ENCODE peak calls at places on chromosomes 1 and 21, in four cellular contexts. C is RWPE2, G is kidney epithelial cell, R is left ventricle myocardium inferior. B is an unnamed sample.

GRCh38 chr1:82343381-82343780 is 542.6 kb downstream of the ADGRL2 start:
- DNase-seq in C (no peak), G (no peak), R (no peak), B (no peak)

GRCh38 chr1:28036431-28036830 is 52.0 kb downstream of the EYA3 start:
- DNase-seq in C (no peak), G (no peak), R (no peak), B (no peak)

GRCh38 chr1:232667781-232668101 is 37.8 kb upstream of the SIPA1L2 start:
- DNase-seq in C (no peak), G (no peak), R (no peak), B (no peak)

GRCh38 chr1:174726167-174726879 is 273.4 kb upstream of the CACYBP start:
- DNase-seq in C (no peak), G (peak), R (no peak), B (no peak)

GRCh38 chr1:203592156-203592555 is 34.5 kb upstream of the ATP2B4 start:
- DNase-seq in C (no peak), G (no peak), R (peak), B (no peak)

GRCh38 chr1:81237531-81238528 is 562.9 kb upstream of the ADGRL2 start:
- DNase-seq in C (no peak), G (no peak), R (no peak), B (no peak)

GRCh38 chr1:206933333-206933945 is 11.7 kb upstream of the FCMR start:
- DNase-seq in C (no peak), G (no peak), R (no peak), B (no peak)

GRCh38 chr1:36425791-36426190 is 24.5 kb downstream of the OSCP1 start:
- DNase-seq in C (no peak), G (no peak), R (no peak), B (no peak)

GRCh38 chr1:211734359-211734758 is 58.9 kb upstream of the NEK2 start:
- DNase-seq in C (no peak), G (no peak), R (no peak), B (no peak)

GRCh38 chr1:54421101-54421504 is 14.9 kb upstream of the SSBP3 start:
- DNase-seq in C (no peak), G (peak), R (no peak), B (no peak)

GRCh38 chr21:39221997-39222486 is 38.8 kb upstream of the PSMG1 start:
- DNase-seq in C (no peak), G (no peak), R (no peak), B (no peak)

GRCh38 chr1:11790880-11791715 is 14.7 kb downstream of the MTHFR start:
- DNase-seq in C (no peak), G (no peak), R (peak), B (peak)

GRCh38 chr1:183583466-183583865 is 6.8 kb downstream of the NCF2 start:
- DNase-seq in C (no peak), G (no peak), R (no peak), B (no peak)

GRCh38 chr1:2339206-2340085 is 51.9 kb downstream of the MORN1 start:
- DNase-seq in C (no peak), G (no peak), R (no peak), B (no peak)

GRCh38 chr1:1889847-1890505 is 911 bp downstream of the GNB1 start:
- DNase-seq in C (no peak), G (no peak), R (peak), B (no peak)

GRCh38 chr21:33265664-33266049 is 510 bp upstream of the IL10RB start:
- DNase-seq in C (no peak), G (no peak), R (peak), B (no peak)

GRCh38 chr1:159823401-159823800 is 3.3 kb upstream of the SLAMF8 start:
- DNase-seq in C (no peak), G (no peak), R (no peak), B (no peak)

GRCh38 chr1:212281589-212281988 is 3.6 kb upstream of the PPP2R5A start:
- DNase-seq in C (no peak), G (no peak), R (no peak), B (no peak)

GRCh38 chr1:62826892-62827291 is 43.0 kb downstream of the ATG4C start:
- DNase-seq in C (no peak), G (no peak), R (no peak), B (no peak)

GRCh38 chr1:201463071-201463552 is 5.9 kb downstream of the PHLDA3 start:
- DNase-seq in C (no peak), G (no peak), R (no peak), B (no peak)

GRCh38 chr1:209076688-209077087 is 506.8 kb upstream of the CAMK1G start:
- DNase-seq in C (no peak), G (no peak), R (no peak), B (no peak)

GRCh38 chr1:27522148-27522859 is 32.3 kb upstream of the WASF2 start:
- DNase-seq in C (peak), G (no peak), R (no peak), B (no peak)

GRCh38 chr1:118948796-118949195 is 39.3 kb downstream of the TBX15 start:
- DNase-seq in C (no peak), G (no peak), R (no peak), B (no peak)

GRCh38 chr1:55554611-55555010 is 339.4 kb upstream of the USP24 start:
- DNase-seq in C (no peak), G (no peak), R (no peak), B (no peak)

GRCh38 chr1:179867493-179868330 is 9.9 kb downstream of the TOR1AIP2 start:
- DNase-seq in C (no peak), G (no peak), R (peak), B (no peak)

GRCh38 chr21:44046734-44047133 is 34.6 kb downstream of the TRAPPC10 start:
- DNase-seq in C (no peak), G (no peak), R (no peak), B (no peak)

GRCh38 chr21:32131960-32132359 is 146.9 kb downstream of the MIS18A start:
- DNase-seq in C (no peak), G (no peak), R (no peak), B (no peak)

GRCh38 chr1:43358121-43358745 is 548 bp upstream of the CDC20 start:
- DNase-seq in C (no peak), G (no peak), R (no peak), B (no peak)

GRCh38 chr1:16112558-16113555 is 39.4 kb upstream of the FAM131C start:
- DNase-seq in C (peak), G (no peak), R (no peak), B (no peak)
- TF ChIP-seq CTCF in C (no peak), G (no peak), R (no peak), B (no peak)

DNA sequence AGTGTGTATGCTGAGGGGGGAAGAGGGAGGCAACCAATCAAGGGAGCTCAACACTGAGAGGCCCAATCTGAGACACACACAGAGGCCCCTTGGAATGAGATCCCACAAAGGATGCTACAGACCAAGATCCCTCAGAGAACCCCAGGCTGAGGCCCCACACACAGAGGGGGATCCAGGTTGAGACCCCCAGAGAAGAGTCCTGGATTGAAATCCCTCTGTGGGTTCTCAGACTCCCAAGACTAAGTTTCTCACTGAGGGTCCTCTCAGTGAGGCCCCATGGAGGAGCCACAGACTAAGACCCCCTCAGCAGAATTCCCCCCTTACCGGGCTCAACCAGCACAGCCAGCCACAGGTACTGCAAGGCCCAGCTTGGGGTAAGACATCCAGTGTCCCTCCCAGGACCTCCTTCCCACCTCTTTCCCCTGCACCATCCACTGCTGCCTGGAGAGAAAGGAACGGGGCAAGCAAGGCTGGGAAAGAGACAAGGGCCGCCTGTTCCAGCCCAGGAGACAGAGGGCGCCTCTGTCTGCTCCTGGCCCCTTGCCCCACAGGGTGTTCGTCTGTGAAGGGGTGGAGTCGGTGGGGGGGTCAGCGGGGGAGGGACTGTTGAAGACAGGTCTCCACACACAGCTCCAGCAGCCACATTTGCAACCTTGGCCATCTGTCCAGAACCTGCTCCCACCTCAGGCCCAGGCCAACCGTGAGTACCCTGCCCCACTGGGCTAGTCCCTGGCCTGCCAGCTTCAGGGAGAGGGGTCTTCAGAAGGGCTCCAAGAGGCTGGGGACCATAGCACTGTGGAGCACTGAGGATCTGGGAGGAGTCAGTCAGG is at the start of gene S100A1:
- DNase-seq in C (no peak), G (no peak), R (peak), B (no peak)
- H3K4me3 ChIP-seq in C (peak), G (peak), R (peak), B (peak)

GRCh38 chr21:35436899-35437298 is 387.8 kb upstream of the RUNX1 start:
- DNase-seq in C (no peak), G (no peak), R (no peak), B (no peak)
- TF ChIP-seq CTCF in C (peak), G (no peak), R (no peak), B (no peak)

DNA sequence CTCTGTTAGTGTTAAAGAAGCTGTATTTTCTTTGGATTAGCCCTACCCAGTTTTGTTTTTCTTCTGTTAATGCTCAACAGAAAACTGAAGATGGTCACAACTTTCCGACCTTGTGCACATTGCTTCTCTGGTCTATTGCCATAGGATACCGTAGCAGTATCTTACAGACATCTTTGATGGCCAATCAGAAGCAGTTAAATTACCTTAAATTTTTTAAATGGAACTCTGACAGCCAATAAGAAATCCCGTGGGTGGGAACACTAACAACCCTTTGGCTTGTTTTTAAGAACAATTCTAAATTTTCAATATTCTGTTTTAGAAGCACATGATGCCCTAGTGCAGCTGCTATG is 17.2 kb downstream of the NFYC start:
- DNase-seq in C (no peak), G (peak), R (no peak), B (peak)
- H3K4me3 ChIP-seq in C (peak), G (peak), R (peak), B (peak)

GRCh38 chr1:216314369-216315095 is 108.7 kb downstream of the USH2A start:
- DNase-seq in C (no peak), G (no peak), R (no peak), B (no peak)

GRCh38 chr1:216306830-216307229 is 116.4 kb downstream of the USH2A start:
- DNase-seq in C (no peak), G (no peak), R (no peak), B (no peak)

DNA sequence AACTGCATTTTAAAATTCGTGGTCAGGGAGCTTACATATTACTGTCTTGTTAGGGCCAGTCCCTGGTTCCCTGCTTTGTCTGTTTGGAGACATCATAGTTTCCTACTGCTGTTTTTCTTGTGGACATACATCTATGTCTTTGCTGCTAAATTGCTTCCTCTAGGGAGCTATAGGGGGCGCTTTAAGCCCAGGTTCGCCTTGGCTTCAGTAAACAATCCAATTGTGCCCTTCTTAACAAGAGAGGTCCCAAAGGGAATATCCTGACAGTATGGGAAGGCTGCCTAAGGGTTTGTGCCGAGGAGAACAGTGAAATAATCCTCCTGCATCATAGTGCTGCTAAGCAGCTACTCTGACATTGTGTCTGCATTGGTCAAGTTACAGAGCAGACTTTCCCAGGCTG is 112.5 kb downstream of the USH2A start:
- DNase-seq in C (no peak), G (no peak), R (no peak), B (no peak)
- TF ChIP-seq CTCF in C (peak), G (peak), R (peak), B (peak)

GRCh38 chr1:185745165-185745564 is 11.0 kb downstream of the HMCN1 start:
- DNase-seq in C (no peak), G (no peak), R (no peak), B (no peak)
- H3K4me3 ChIP-seq in C (no peak), G (no peak), R (no peak), B (no peak)